ENCODE peak calls at places on chromosome 13, in four cellular contexts. One of them, this sample, is unnamed.
A peak's percentile ranks its signal among the peaks of the same experiment; 100 is the strongest.

GRCh38 chr13:59425211-59425721 is 738.5 kb downstream of the DIAPH3 start:
- DNase-seq in T-cell: no peak
- DNase-seq in HFFc6: peak; percentile 90
- DNase-seq in C1 segment of cervical spinal cord: no peak
- DNase-seq in this sample: no peak

GRCh38 chr13:86581711-86582110 is 782.5 kb upstream of the SLITRK6 start:
- DNase-seq in HFFc6: no peak
- DNase-seq in C1 segment of cervical spinal cord: no peak
- DNase-seq in T-cell: no peak
- DNase-seq in this sample: no peak

GRCh38 chr13:47087841-47088240 is 191.0 kb upstream of the HTR2A start:
- DNase-seq in HFFc6: peak; percentile 86
- DNase-seq in T-cell: no peak
- DNase-seq in C1 segment of cervical spinal cord: no peak
- DNase-seq in this sample: no peak

GRCh38 chr13:110305949-110306339 is 1.0 kb downstream of the COL4A1 start:
- DNase-seq in HFFc6: no peak
- DNase-seq in C1 segment of cervical spinal cord: no peak
- DNase-seq in T-cell: no peak
- DNase-seq in this sample: no peak

GRCh38 chr13:91357613-91358383 is 10.3 kb downstream of the MIR17HG start:
- DNase-seq in C1 segment of cervical spinal cord: no peak
- DNase-seq in T-cell: no peak
- DNase-seq in HFFc6: no peak
- DNase-seq in this sample: no peak

GRCh38 chr13:50230365-50230978 is 215.2 kb downstream of the KCNRG start:
- DNase-seq in HFFc6: no peak
- DNase-seq in C1 segment of cervical spinal cord: no peak
- DNase-seq in T-cell: no peak
- DNase-seq in this sample: no peak

GRCh38 chr13:63139277-63139676 is 1723.6 kb upstream of the PCDH20 start:
- DNase-seq in C1 segment of cervical spinal cord: no peak
- DNase-seq in T-cell: no peak
- DNase-seq in HFFc6: no peak
- DNase-seq in this sample: no peak

GRCh38 chr13:73697166-73697565 is 437.0 kb downstream of the KLF12 start:
- DNase-seq in HFFc6: no peak
- DNase-seq in C1 segment of cervical spinal cord: no peak
- DNase-seq in T-cell: no peak
- DNase-seq in this sample: no peak

GRCh38 chr13:20080377-20081164 is 80.3 kb downstream of the GJA3 start:
- DNase-seq in C1 segment of cervical spinal cord: no peak
- DNase-seq in T-cell: no peak
- DNase-seq in HFFc6: no peak
- DNase-seq in this sample: no peak

GRCh38 chr13:51315658-51316057 is 23.8 kb upstream of the SERPINE3 start:
- DNase-seq in T-cell: no peak
- DNase-seq in HFFc6: no peak
- DNase-seq in C1 segment of cervical spinal cord: no peak
- DNase-seq in this sample: no peak

GRCh38 chr13:30234763-30235162 is 72.6 kb downstream of the KATNAL1 start:
- DNase-seq in T-cell: no peak
- DNase-seq in HFFc6: no peak
- DNase-seq in C1 segment of cervical spinal cord: no peak
- DNase-seq in this sample: no peak

GRCh38 chr13:20728579-20729300 is 25.2 kb downstream of the IL17D start:
- DNase-seq in T-cell: no peak
- DNase-seq in C1 segment of cervical spinal cord: no peak
- DNase-seq in HFFc6: no peak
- DNase-seq in this sample: no peak

GRCh38 chr13:23703241-23703640 is 133.0 kb downstream of the TNFRSF19 start:
- DNase-seq in T-cell: no peak
- DNase-seq in HFFc6: no peak
- DNase-seq in C1 segment of cervical spinal cord: no peak
- DNase-seq in this sample: no peak

GRCh38 chr13:23876265-23876664 is 12.9 kb downstream of the MIPEP start:
- DNase-seq in C1 segment of cervical spinal cord: no peak
- DNase-seq in T-cell: no peak
- DNase-seq in HFFc6: peak; percentile 28
- DNase-seq in this sample: no peak

GRCh38 chr13:32984857-32985626 is 31.2 kb upstream of the KL start:
- DNase-seq in C1 segment of cervical spinal cord: no peak
- DNase-seq in HFFc6: peak; percentile 13
- DNase-seq in T-cell: no peak
- DNase-seq in this sample: no peak

GRCh38 chr13:30133976-30134375 is 173.4 kb downstream of the KATNAL1 start:
- DNase-seq in C1 segment of cervical spinal cord: no peak
- DNase-seq in HFFc6: peak; percentile 57
- DNase-seq in T-cell: no peak
- DNase-seq in this sample: no peak

GRCh38 chr13:44732503-44733098 is 156.5 kb upstream of the TSC22D1 start:
- DNase-seq in C1 segment of cervical spinal cord: no peak
- DNase-seq in T-cell: no peak
- DNase-seq in HFFc6: no peak
- DNase-seq in this sample: peak; percentile 83

GRCh38 chr13:28409648-28410047 is 85.3 kb downstream of the FLT1 start:
- DNase-seq in C1 segment of cervical spinal cord: no peak
- DNase-seq in HFFc6: no peak
- DNase-seq in T-cell: no peak
- DNase-seq in this sample: no peak

GRCh38 chr13:20426766-20427448 is 98.8 kb downstream of the CRYL1 start:
- DNase-seq in T-cell: no peak
- DNase-seq in C1 segment of cervical spinal cord: no peak
- DNase-seq in HFFc6: no peak
- DNase-seq in this sample: no peak

This sample was measured in gastrocnemius medialis.